ENCODE peak calls at places on chromosomes 5 and 9, in five cellular contexts. A is mammary epithelial cell, X is colonic mucosa, B is stomach, G is lung. Q is an unnamed sample.

GRCh38 chr9:118651511-118651910 is 717.7 kb downstream of the BRINP1 start:
- DNase-seq in X (no peak), A (peak; percentile 74), B (no peak), G (no peak), Q (peak; percentile 39)

GRCh38 chr9:82109626-82110025 is 121.1 kb downstream of the SPATA31D1 start:
- DNase-seq in G (no peak), A (no peak), B (no peak), X (no peak), Q (no peak)

GRCh38 chr5:149325166-149325735 is 20.0 kb upstream of the GRPEL2 start:
- DNase-seq in A (peak; percentile 89), X (no peak), G (no peak), B (no peak), Q (no peak)

GRCh38 chr5:3155717-3156116 is 404.2 kb upstream of the IRX2 start:
- DNase-seq in A (no peak), G (no peak), X (no peak), B (no peak), Q (no peak)

GRCh38 chr5:16539169-16539666 is 73.6 kb upstream of the ZNF622 start:
- DNase-seq in X (peak; percentile 77), A (peak; percentile 81), B (peak; percentile 29), G (peak; percentile 52), Q (peak; percentile 82)

GRCh38 chr9:93189369-93190132 is 5.6 kb downstream of the WNK2 start:
- DNase-seq in A (no peak), X (peak; percentile 31), B (no peak), G (no peak), Q (no peak)

GRCh38 chr9:106893088-106893487 is 30.1 kb downstream of the ZNF462 start:
- DNase-seq in A (peak; percentile 67), G (no peak), X (no peak), B (no peak), Q (peak; percentile 78)

GRCh38 chr9:91803143-91803940 is 146.7 kb downstream of the ROR2 start:
- DNase-seq in G (no peak), B (peak; percentile 2), A (no peak), X (no peak), Q (no peak)

GRCh38 chr5:6448622-6449464 is at the start of gene UBE2QL1:
- DNase-seq in A (peak; percentile 21), X (no peak), G (no peak), B (peak; percentile 32), Q (no peak)

GRCh38 chr9:135811796-135812195 is 95.5 kb downstream of the CAMSAP1 start:
- DNase-seq in X (no peak), A (no peak), G (no peak), B (no peak), Q (no peak)

GRCh38 chr9:110050925-110051355 is 157.0 kb downstream of the C9orf152 start:
- DNase-seq in G (peak; percentile 34), B (no peak), A (peak; percentile 91), X (no peak), Q (peak; percentile 54)

GRCh38 chr9:135517407-135517822 is 3.8 kb upstream of the LCN1 start:
- DNase-seq in G (no peak), X (no peak), B (peak; percentile 17), A (no peak), Q (no peak)

GRCh38 chr5:124453221-124454032 is 293.0 kb downstream of the ZNF608 start:
- DNase-seq in X (no peak), A (peak; percentile 78), B (no peak), G (no peak), Q (no peak)

GRCh38 chr5:160961761-160962160 is 109.8 kb upstream of the ATP10B start:
- DNase-seq in A (no peak), B (no peak), X (no peak), G (no peak), Q (no peak)

GRCh38 chr5:132439521-132440206 is 50.9 kb downstream of the IRF1 start:
- DNase-seq in A (peak; percentile 88), X (no peak), G (no peak), B (no peak), Q (no peak)

GRCh38 chr5:72134226-72134625 is 27.0 kb downstream of the MAP1B start:
- DNase-seq in A (no peak), B (no peak), G (no peak), X (no peak), Q (no peak)

GRCh38 chr5:98783051-98783649 is 9.7 kb downstream of the RGMB start:
- DNase-seq in G (no peak), X (no peak), B (no peak), A (no peak), Q (no peak)

GRCh38 chr9:31799953-31800609 is 584.4 kb upstream of the ACO1 start:
- DNase-seq in B (no peak), X (no peak), G (no peak), A (peak; percentile 41), Q (peak; percentile 2)

GRCh38 chr9:133147412-133148271 is 16.1 kb downstream of the GBGT1 start:
- DNase-seq in G (peak; percentile 84), A (peak; percentile 76), B (peak; percentile 85), X (peak; percentile 91), Q (peak; percentile 93)

GRCh38 chr9:34869390-34869789 is 88.7 kb upstream of the PHF24 start:
- DNase-seq in B (no peak), A (peak; percentile 10), X (no peak), G (no peak), Q (no peak)

GRCh38 chr9:12774861-12775367 is at the start of gene LURAP1L:
- DNase-seq in A (peak; percentile 88), X (peak; percentile 77), B (peak; percentile 64), G (peak; percentile 65), Q (peak; percentile 42)

GRCh38 chr5:11247224-11247623 is 486.2 kb upstream of the DAP start:
- DNase-seq in A (no peak), B (no peak), G (no peak), X (no peak), Q (no peak)

GRCh38 chr5:146203872-146204192 is 427 bp downstream of the RBM27 start:
- DNase-seq in G (no peak), B (no peak), X (no peak), A (no peak), Q (no peak)

GRCh38 chr5:147578228-147579024 is 68.6 kb upstream of the DPYSL3 start:
- DNase-seq in B (no peak), X (no peak), A (peak; percentile 40), G (no peak), Q (no peak)

GRCh38 chr9:77743381-77743780 is 95.3 kb upstream of the GNA14 start:
- DNase-seq in X (no peak), B (no peak), G (no peak), A (no peak), Q (no peak)

GRCh38 chr5:38463634-38464521 is 92.6 kb downstream of the LIFR start:
- DNase-seq in X (no peak), G (no peak), B (no peak), A (peak; percentile 85), Q (peak; percentile 45)

GRCh38 chr5:14696057-14696456 is 31.5 kb downstream of the OTULIN start:
- DNase-seq in B (no peak), G (no peak), A (no peak), X (no peak), Q (no peak)

GRCh38 chr5:141856030-141856790 is 22.0 kb downstream of the PCDH1 start:
- DNase-seq in A (no peak), X (no peak), G (no peak), B (no peak), Q (no peak)

GRCh38 chr5:140239939-140240700 is 62.8 kb downstream of the PFDN1 start:
- DNase-seq in A (no peak), B (peak; percentile 69), X (peak; percentile 70), G (peak; percentile 68), Q (no peak)

GRCh38 chr5:131001507-131001906 is 163.5 kb downstream of the HINT1 start:
- DNase-seq in G (no peak), B (no peak), X (no peak), A (no peak), Q (no peak)

GRCh38 chr5:33174376-33174775 is 266.4 kb upstream of the TARS1 start:
- DNase-seq in G (no peak), A (no peak), X (no peak), B (no peak), Q (no peak)

DNA sequence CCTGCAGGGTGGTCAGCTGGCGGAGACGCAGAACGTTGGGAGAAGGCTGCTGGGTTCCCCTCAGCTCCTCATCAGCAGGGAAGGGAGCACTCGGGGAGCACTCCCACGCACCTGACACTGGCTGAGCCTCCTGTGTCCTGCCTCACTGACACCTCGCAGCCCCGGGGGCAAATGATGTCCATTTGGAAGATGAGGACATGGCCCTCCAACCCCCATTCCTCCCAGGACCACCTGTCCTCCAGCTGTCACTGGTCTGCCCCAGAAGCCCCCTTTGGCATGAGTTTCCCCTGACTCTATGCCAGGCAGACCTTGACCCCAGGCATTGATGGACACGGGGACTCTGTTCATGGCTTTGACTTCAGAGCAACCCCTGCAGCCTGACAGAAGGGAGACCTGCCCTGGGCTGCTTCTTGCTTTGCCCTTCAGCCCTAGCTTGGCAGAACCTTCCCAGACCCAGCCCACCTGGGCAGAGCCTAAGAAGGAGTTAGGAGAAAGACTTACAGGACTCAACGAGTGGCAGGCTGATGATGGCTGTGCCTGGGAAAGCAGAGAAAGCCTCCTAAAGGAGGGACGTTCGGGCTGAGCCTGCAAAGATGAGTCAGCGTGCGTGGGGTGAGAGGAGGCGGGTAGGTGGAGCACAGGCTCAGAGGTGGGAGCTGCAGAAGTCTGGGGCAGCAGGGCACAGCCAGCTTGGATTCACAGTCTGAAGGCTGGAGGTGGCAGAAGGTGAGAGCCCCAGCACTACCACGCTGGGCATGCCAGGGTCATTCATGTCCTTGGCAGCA is 90.6 kb downstream of the LMX1B start:
- DNase-seq in B (no peak), A (peak; percentile 74), G (no peak), X (no peak), Q (peak; percentile 54)
- H3K4me3 ChIP-seq in B (no peak overlapping the region), A (no peak overlapping the region), G (no peak overlapping the region), X (no peak overlapping the region), Q (peak overlapping the region; percentile 32)

DNA sequence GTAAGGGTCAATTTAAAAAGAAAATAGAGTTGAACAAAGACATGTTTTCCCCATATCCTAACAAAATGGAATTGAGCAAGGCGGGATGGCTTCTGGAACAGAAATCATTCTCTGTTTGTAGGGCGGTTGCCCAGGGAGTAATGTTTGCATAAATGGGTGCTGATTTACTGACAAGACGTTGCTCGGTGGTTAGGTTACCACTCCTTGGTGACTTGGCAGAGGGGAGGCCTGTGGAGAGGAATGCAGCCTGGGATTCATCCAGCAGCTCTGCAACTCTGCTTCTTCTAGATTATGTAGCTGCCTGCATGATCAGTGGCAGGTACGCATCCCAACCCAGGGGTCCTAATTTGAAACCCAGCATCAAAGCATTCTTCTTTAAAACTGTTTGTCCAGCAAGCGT is 200.2 kb downstream of the CFAP90 start:
- DNase-seq in G (no peak), A (no peak), B (peak; percentile 39), X (no peak), Q (no peak)
- H3K4me3 ChIP-seq in G (no peak overlapping the region), A (no peak overlapping the region), B (no peak overlapping the region), X (no peak overlapping the region), Q (no peak overlapping the region)

GRCh38 chr5:176697267-176697928 is 50.1 kb downstream of the TSPAN17 start:
- DNase-seq in B (no peak), G (no peak), A (no peak), X (no peak), Q (no peak)
- H3K4me3 ChIP-seq in B (no peak overlapping the region), G (no peak overlapping the region), A (no peak overlapping the region), X (no peak overlapping the region), Q (no peak overlapping the region)

GRCh38 chr5:53642006-53642405 is 81.6 kb downstream of the NDUFS4 start:
- DNase-seq in G (no peak), X (no peak), B (no peak), A (peak; percentile 45), Q (no peak)
- H3K4me3 ChIP-seq in G (no peak overlapping the region), X (no peak overlapping the region), B (no peak overlapping the region), A (no peak overlapping the region), Q (no peak overlapping the region)